ENCODE peak calls at places on chromosomes 5 and 9, in nine cellular contexts. J is left ventricle myocardium inferior; S is astrocyte of the spinal cord; B is AG09319; U is MCF 10A; K is kidney epithelial cell; E is right atrium auricular region; A is coronary artery; R is CD4-positive, alpha-beta T cell. Z is an unnamed sample.

GRCh38 chr9:72041775-72042194 is 18.6 kb downstream of the C9orf57 start:
- DNase-seq in J (peak; percentile 57), S (peak; percentile 72), B (no peak), U (peak; percentile 96), K (peak; percentile 80), E (peak; percentile 62), A (no peak), R (no peak), Z (peak; percentile 84)

GRCh38 chr9:95363051-95363841 is 45.7 kb upstream of the FANCC start:
- DNase-seq in J (no peak), S (no peak), B (no peak), U (no peak), K (no peak), E (no peak), A (no peak), R (no peak), Z (no peak)

GRCh38 chr5:84113246-84114118 is 271.2 kb downstream of the EDIL3 start:
- DNase-seq in J (no peak), S (peak; percentile 76), B (no peak), U (no peak), K (no peak), E (no peak), A (no peak), R (no peak), Z (no peak)

GRCh38 chr9:134642385-134643181 is 980 bp downstream of the COL5A1 start:
- DNase-seq in J (peak; percentile 68), S (peak; percentile 80), B (peak; percentile 72), U (no peak), K (no peak), E (peak; percentile 80), A (peak; percentile 85), R (no peak), Z (no peak)

GRCh38 chr5:177496111-177497010 is 1.0 kb downstream of the PDLIM7 start:
- DNase-seq in J (peak; percentile 69), S (peak; percentile 97), B (peak; percentile 91), U (peak; percentile 95), K (peak; percentile 65), E (peak; percentile 84), A (peak; percentile 93), R (no peak), Z (peak; percentile 73)

GRCh38 chr5:175885813-175886212 is 14.4 kb downstream of the CPLX2 start:
- DNase-seq in J (no peak), S (peak; percentile 27), B (no peak), U (peak; percentile 72), K (no peak), E (no peak), A (no peak), R (no peak), Z (no peak)

GRCh38 chr9:132125944-132126720 is 35.7 kb upstream of the NTNG2 start:
- DNase-seq in J (no peak), S (no peak), B (no peak), U (no peak), K (no peak), E (no peak), A (no peak), R (no peak), Z (no peak)

GRCh38 chr9:87119328-87119881 is 172.1 kb upstream of the GAS1 start:
- DNase-seq in J (peak; percentile 37), S (peak; percentile 83), B (peak; percentile 64), U (peak; percentile 89), K (no peak), E (no peak), A (no peak), R (no peak), Z (no peak)

GRCh38 chr9:21661626-21662025 is 140.8 kb upstream of the MTAP start:
- DNase-seq in J (no peak), S (no peak), B (peak; percentile 55), U (no peak), K (no peak), E (no peak), A (no peak), R (no peak), Z (no peak)

GRCh38 chr5:50767588-50767987 is 101.2 kb downstream of the PARP8 start:
- DNase-seq in J (no peak), S (peak; percentile 55), B (no peak), U (no peak), K (no peak), E (no peak), A (no peak), R (no peak), Z (no peak)

GRCh38 chr5:89729623-89730390 is 679.7 kb downstream of the CETN3 start:
- DNase-seq in J (no peak), S (peak; percentile 16), B (no peak), U (peak; percentile 8), K (no peak), E (no peak), A (no peak), R (no peak), Z (no peak)
- TF ChIP-seq CTCF in J (no peak), S (peak; percentile 35), B (no peak), U (peak; percentile 22), K (peak; percentile 32), E (no peak), A (no peak), R (no peak), Z (no peak)

DNA sequence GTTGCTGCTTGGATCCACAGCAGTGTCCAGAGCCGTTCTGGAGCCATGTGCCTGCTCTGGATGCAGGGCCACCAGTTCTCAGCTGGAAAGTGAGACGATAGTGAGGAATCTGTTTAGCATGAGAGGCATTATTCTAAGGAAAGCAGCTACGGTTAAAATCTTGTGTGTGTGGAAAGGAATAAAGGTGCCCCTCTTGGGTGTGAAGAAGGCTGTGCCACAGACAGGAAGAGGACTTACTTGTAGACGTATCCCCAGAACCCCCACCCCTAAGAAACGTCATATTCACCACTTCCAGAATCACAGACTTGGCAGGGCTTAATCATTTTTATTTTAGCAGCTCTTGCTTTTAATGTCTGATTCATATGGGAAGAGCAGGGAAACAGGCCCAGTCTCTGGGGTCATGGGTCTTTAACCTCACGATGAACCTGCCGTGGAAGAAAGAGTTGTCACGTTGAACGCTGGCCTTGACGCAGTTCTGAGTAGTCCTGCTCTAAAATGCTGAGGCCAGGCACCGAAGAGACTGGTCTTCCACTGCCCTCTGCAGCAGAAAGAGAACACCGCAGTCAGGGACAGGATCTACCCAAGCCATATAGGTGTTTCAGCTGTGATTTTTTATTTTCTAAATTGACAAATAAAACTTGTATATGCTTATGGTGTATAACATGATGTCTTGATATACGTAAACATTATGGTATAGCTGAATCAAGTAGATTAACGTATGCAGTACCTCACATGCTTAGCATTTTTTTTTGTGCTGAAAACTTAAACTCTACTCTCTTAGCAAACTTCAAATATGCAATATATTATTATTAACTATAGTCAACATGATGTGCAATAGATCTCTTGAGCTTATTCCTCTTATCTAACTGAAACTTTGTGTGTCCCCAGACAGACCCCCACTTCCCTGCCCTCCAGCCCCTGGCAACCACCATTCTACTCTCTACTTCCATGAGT is 38.8 kb downstream of the CARTPT start:
- DNase-seq in J (peak; percentile 29), S (peak; percentile 76), B (peak; percentile 12), U (peak; percentile 75), K (no peak), E (no peak), A (no peak), R (peak; percentile 44), Z (no peak)
- TF ChIP-seq CTCF in J (peak; percentile 81), S (peak; percentile 88), B (peak; percentile 75), U (peak; percentile 71), K (peak; percentile 77), E (peak; percentile 44), A (peak; percentile 26), R (no peak), Z (peak; percentile 14)

DNA sequence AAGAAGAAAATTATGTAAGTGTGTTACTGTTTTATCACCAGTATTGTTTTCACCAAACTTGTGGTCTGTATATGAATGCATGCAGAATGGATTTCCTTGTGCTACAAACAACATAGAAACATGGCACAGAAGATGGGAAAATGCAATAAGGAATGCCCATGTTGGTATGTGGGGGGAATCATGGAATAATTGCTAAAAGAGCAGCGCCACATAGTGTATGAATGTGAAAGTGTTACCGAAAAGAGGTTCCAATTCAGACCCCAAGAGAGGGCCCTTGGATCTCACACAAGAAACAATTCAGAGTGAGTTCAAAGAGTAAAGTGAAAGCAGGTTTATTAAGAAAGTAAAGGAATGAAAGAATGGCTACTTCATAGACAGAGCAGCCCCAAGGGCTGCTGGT is 26.4 kb upstream of the TYRP1 start:
- DNase-seq in J (no peak), S (no peak), B (no peak), U (peak; percentile 9), K (no peak), E (no peak), A (no peak), R (no peak), Z (no peak)
- TF ChIP-seq CTCF in J (no peak), S (peak; percentile 4), B (peak; percentile 2), U (peak; percentile 13), K (peak; percentile 19), E (no peak), A (no peak), R (no peak), Z (no peak)

DNA sequence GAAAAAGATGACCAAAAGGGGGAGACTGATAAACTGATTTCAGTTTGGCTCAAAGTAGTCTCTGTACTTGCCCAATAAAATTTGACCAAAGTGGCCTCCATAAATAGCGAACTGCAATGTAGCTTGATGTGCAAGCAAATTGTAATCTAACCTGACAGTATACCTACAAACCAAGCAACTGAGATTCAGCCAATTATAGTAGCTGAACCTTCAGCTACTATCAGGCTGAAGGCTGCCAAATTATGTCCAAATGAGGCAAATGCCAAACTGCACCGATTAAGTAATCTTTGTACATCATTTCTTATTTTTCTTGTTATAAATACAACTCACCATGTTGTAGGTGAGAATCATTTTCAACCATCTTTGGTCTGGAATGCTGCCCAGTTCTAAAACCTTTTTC is 390.6 kb downstream of the CDH9 start:
- DNase-seq in J (no peak), S (no peak), B (no peak), U (no peak), K (no peak), E (no peak), A (no peak), R (no peak), Z (no peak)
- TF ChIP-seq CTCF in J (no peak), S (no peak), B (no peak), U (no peak), K (no peak), E (no peak), A (no peak), R (no peak), Z (no peak)

DNA sequence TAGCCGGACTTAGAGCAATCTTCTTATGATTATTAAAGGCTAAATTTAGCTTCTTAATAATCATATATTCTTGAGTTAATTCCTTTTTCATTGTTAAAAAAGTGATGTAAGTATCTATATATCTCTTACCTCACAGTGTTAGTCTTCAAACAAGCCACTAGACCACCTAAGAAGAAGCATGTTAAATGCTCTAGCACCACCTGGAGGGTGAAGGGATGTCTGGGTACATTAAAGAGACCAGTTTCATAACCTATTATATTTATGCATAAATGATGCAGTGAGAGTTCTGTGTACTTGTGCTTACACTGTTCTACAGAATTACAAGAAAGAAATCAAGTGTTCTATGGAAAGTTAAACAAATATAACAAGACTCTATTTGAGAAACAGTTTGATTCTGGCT is 55.9 kb upstream of the SLCO6A1 start:
- DNase-seq in J (no peak), S (peak; percentile 19), B (no peak), U (peak; percentile 33), K (peak; percentile 19), E (no peak), A (no peak), R (no peak), Z (no peak)
- TF ChIP-seq CTCF in J (peak; percentile 46), S (peak; percentile 18), B (peak; percentile 7), U (peak; percentile 8), K (peak; percentile 49), E (no peak), A (no peak), R (no peak), Z (no peak)

GRCh38 chr5:157816682-157817268 is 42.2 kb downstream of the CLINT1 start:
- DNase-seq in J (no peak), S (peak; percentile 23), B (no peak), U (peak; percentile 40), K (no peak), E (no peak), A (no peak), R (no peak), Z (no peak)
- TF ChIP-seq CTCF in J (peak; percentile 77), S (peak; percentile 27), B (peak; percentile 42), U (peak; percentile 77), K (peak; percentile 22), E (peak; percentile 45), A (peak; percentile 26), R (peak; percentile 85), Z (peak; percentile 79)

Z was measured in CD14-positive monocyte.